ENCODE peak calls at places on chromosomes 11 and 22, in seven cellular contexts. G, Z, F, L, N, J and W are unnamed samples.

GRCh38 chr11:68042219-68043028 is 3.6 kb downstream of the TCIRG1 start:
- DNase-seq in G (no peak), Z (no peak), F (no peak), L (no peak), N (peak), J (no peak), W (no peak)

GRCh38 chr11:65056999-65057398 is 1.4 kb downstream of the NAALADL1 start:
- DNase-seq in G (no peak), Z (no peak), F (no peak), L (no peak), N (no peak), J (no peak), W (no peak)

GRCh38 chr22:45686004-45686403 is 14.4 kb downstream of the ATXN10 start:
- DNase-seq in G (no peak), Z (no peak), F (no peak), L (no peak), N (no peak), J (no peak), W (peak)

GRCh38 chr22:39622881-39623367 is 52.4 kb downstream of the CACNA1I start:
- DNase-seq in G (peak), Z (peak), F (peak), L (peak), N (peak), J (no peak), W (no peak)

GRCh38 chr11:56887940-56888339 is 100.8 kb upstream of the OR5AK2 start:
- DNase-seq in G (no peak), Z (no peak), F (no peak), L (no peak), N (no peak), J (no peak), W (no peak)

GRCh38 chr22:22235564-22235963 is 9.0 kb upstream of the VPREB1 start:
- DNase-seq in G (no peak), Z (no peak), F (no peak), L (peak), N (peak), J (peak), W (no peak)

GRCh38 chr22:49953027-49953679 is 7.4 kb upstream of the PIM3 start:
- DNase-seq in G (no peak), Z (no peak), F (no peak), L (no peak), N (no peak), J (no peak), W (peak)

GRCh38 chr11:1205121-1205986 is 17.5 kb upstream of the MUC5B start:
- DNase-seq in G (no peak), Z (no peak), F (no peak), L (no peak), N (peak), J (no peak), W (no peak)

GRCh38 chr11:9396752-9397151 is 12.3 kb downstream of the IPO7 start:
- DNase-seq in G (no peak), Z (no peak), F (no peak), L (no peak), N (no peak), J (peak), W (no peak)

GRCh38 chr11:46484101-46484500 is 92.5 kb upstream of the CHRM4 start:
- DNase-seq in G (no peak), Z (no peak), F (no peak), L (no peak), N (no peak), J (no peak), W (no peak)

GRCh38 chr11:11742486-11742885 is 99.3 kb upstream of the USP47 start:
- DNase-seq in G (no peak), Z (no peak), F (no peak), L (no peak), N (no peak), J (no peak), W (no peak)

GRCh38 chr11:83921447-83922192 is 635.5 kb upstream of the CCDC90B start:
- DNase-seq in G (no peak), Z (no peak), F (no peak), L (no peak), N (no peak), J (no peak), W (no peak)

GRCh38 chr22:18091916-18092526 is 14.2 kb downstream of the PEX26 start:
- DNase-seq in G (no peak), Z (no peak), F (peak), L (no peak), N (no peak), J (no peak), W (no peak)

GRCh38 chr11:62842171-62842717 is 2.9 kb upstream of the WDR74 start:
- DNase-seq in G (no peak), Z (no peak), F (no peak), L (no peak), N (no peak), J (no peak), W (no peak)

GRCh38 chr11:2477254-2477653 is 32.4 kb downstream of the KCNQ1 start:
- DNase-seq in G (no peak), Z (no peak), F (no peak), L (no peak), N (no peak), J (no peak), W (no peak)

GRCh38 chr11:134668076-134668475 is 256.0 kb upstream of the B3GAT1 start:
- DNase-seq in G (no peak), Z (no peak), F (no peak), L (no peak), N (no peak), J (no peak), W (no peak)

GRCh38 chr22:50704510-50705218 is 32.0 kb downstream of the SHANK3 start:
- DNase-seq in G (no peak), Z (no peak), F (no peak), L (peak), N (no peak), J (no peak), W (no peak)

GRCh38 chr11:30329150-30329940 is 6.4 kb downstream of the ARL14EP start:
- DNase-seq in G (no peak), Z (no peak), F (no peak), L (no peak), N (no peak), J (no peak), W (no peak)
- TF ChIP-seq JUND in G (no peak), Z (no peak), F (no peak), L (no peak), N (no peak), J (no peak), W (no peak)

GRCh38 chr22:33007485-33007884 is 50.7 kb downstream of the SYN3 start:
- DNase-seq in G (no peak), Z (no peak), F (no peak), L (no peak), N (no peak), J (no peak), W (no peak)

GRCh38 chr22:33002035-33002434 is 56.1 kb downstream of the SYN3 start:
- DNase-seq in G (no peak), Z (no peak), F (no peak), L (no peak), N (no peak), J (no peak), W (no peak)

GRCh38 chr22:33006955-33007318 is 51.2 kb downstream of the SYN3 start:
- DNase-seq in G (no peak), Z (no peak), F (no peak), L (no peak), N (no peak), J (no peak), W (no peak)

GRCh38 chr22:33006220-33006954 is 51.8 kb downstream of the SYN3 start:
- DNase-seq in G (no peak), Z (no peak), F (peak), L (no peak), N (no peak), J (no peak), W (no peak)

GRCh38 chr22:33005476-33005875 is 52.7 kb downstream of the SYN3 start:
- DNase-seq in G (no peak), Z (no peak), F (no peak), L (no peak), N (no peak), J (no peak), W (no peak)
- TF ChIP-seq JUND in G (no peak), Z (no peak), F (no peak), L (no peak), N (no peak), J (no peak), W (no peak)

GRCh38 chr11:70872950-70873735 is 379.2 kb downstream of the SHANK2 start:
- DNase-seq in G (no peak), Z (peak), F (no peak), L (no peak), N (no peak), J (no peak), W (no peak)
- TF ChIP-seq JUND in G (no peak), Z (no peak), F (no peak), L (no peak), N (no peak), J (no peak), W (no peak)

GRCh38 chr22:36417281-36417686 is 29.5 kb upstream of the MYH9 start:
- DNase-seq in G (no peak), Z (no peak), F (no peak), L (no peak), N (no peak), J (no peak), W (no peak)
- TF ChIP-seq JUND in G (no peak), Z (no peak), F (peak), L (no peak), N (no peak), J (no peak), W (no peak)

GRCh38 chr11:26947379-26947844 is 46.5 kb upstream of the FIBIN start:
- DNase-seq in G (no peak), Z (no peak), F (no peak), L (no peak), N (no peak), J (no peak), W (peak)
- TF ChIP-seq JUND in G (no peak), Z (no peak), F (no peak), L (no peak), N (peak), J (no peak), W (no peak)

GRCh38 chr11:116851631-116852030 is 14.2 kb upstream of the APOA1 start:
- DNase-seq in G (no peak), Z (no peak), F (no peak), L (no peak), N (no peak), J (no peak), W (no peak)

GRCh38 chr11:116856423-116856822 is 19.0 kb upstream of the APOA1 start:
- DNase-seq in G (no peak), Z (no peak), F (no peak), L (no peak), N (no peak), J (no peak), W (no peak)

GRCh38 chr11:116855413-116855812 is 18.0 kb upstream of the APOA1 start:
- DNase-seq in G (no peak), Z (no peak), F (no peak), L (no peak), N (no peak), J (no peak), W (no peak)

GRCh38 chr11:116852261-116853125 is 15.1 kb upstream of the APOA1 start:
- DNase-seq in G (no peak), Z (no peak), F (no peak), L (no peak), N (no peak), J (no peak), W (peak)

DNA sequence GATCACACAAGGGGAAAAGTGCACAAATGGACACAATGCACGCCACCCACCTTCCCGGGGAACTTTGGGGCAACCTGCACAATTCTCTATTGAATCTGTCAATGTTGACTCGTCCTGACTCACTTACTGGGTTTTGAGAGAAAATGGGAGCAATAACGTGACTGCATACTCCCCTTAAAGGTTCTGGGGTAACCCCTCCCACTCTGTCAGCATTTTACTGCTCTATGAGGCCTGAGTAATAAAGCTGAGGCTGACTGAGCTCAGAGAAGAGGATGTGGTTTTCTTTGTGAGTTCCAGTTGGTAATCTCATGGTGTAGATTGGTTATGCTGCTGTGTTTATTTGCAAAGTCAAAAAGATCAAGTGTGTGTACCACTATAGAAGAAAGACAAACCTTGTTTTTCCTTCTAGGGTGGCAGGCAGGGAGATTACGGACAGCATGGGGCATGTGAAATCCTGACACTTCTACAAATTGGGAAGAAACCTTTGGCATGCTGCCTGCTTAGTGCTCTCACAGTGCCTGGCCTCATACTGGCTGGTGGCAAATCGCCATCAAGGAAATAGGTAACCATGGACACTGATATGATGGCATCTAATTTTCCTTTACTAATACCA is 16.1 kb upstream of the APOA1 start:
- DNase-seq in G (peak), Z (no peak), F (no peak), L (no peak), N (no peak), J (peak), W (no peak)
- TF ChIP-seq JUND in G (peak), Z (no peak), F (no peak), L (no peak), N (peak), J (no peak), W (no peak)